ENCODE peak calls at places on chromosome 9, in six cellular contexts. Z is tibial artery; C is CD8-positive, alpha-beta T cell; H is aorta; G is ascending aorta; F is left ventricle myocardium inferior. J is an unnamed sample.

GRCh38 chr9:114289106-114289505 is 33.8 kb upstream of the ORM1 start:
- DNase-seq in Z (peak; percentile 10), C (no peak), H (peak; percentile 40), G (no peak), F (peak; percentile 9), J (peak; percentile 43)

GRCh38 chr9:7094052-7094451 is 336.3 kb downstream of the KDM4C start:
- DNase-seq in Z (no peak), C (no peak), H (no peak), G (no peak), F (no peak), J (no peak)

GRCh38 chr9:127910613-127911205 is 6.1 kb downstream of the ST6GALNAC4 start:
- DNase-seq in Z (no peak), C (no peak), H (no peak), G (no peak), F (no peak), J (no peak)

GRCh38 chr9:34594177-34594576 is 4.7 kb upstream of the CNTFR start:
- DNase-seq in Z (peak; percentile 64), C (no peak), H (peak; percentile 60), G (no peak), F (no peak), J (no peak)

GRCh38 chr9:23492126-23493002 is 333.7 kb downstream of the ELAVL2 start:
- DNase-seq in Z (no peak), C (no peak), H (no peak), G (no peak), F (no peak), J (no peak)

GRCh38 chr9:137113385-137114159 is 961 bp downstream of the DPP7 start:
- DNase-seq in Z (no peak), C (no peak), H (no peak), G (no peak), F (no peak), J (no peak)

GRCh38 chr9:2919347-2919746 is 75.5 kb upstream of the PUM3 start:
- DNase-seq in Z (no peak), C (no peak), H (no peak), G (no peak), F (no peak), J (no peak)

GRCh38 chr9:91246842-91247241 is 114.9 kb downstream of the AUH start:
- DNase-seq in Z (no peak), C (no peak), H (no peak), G (no peak), F (no peak), J (no peak)

GRCh38 chr9:134566936-134567335 is 74.7 kb upstream of the COL5A1 start:
- DNase-seq in Z (no peak), C (no peak), H (no peak), G (no peak), F (no peak), J (no peak)

GRCh38 chr9:13070612-13071595 is 208.6 kb downstream of the MPDZ start:
- DNase-seq in Z (no peak), C (no peak), H (no peak), G (no peak), F (no peak), J (no peak)

GRCh38 chr9:94944623-94945022 is 218.1 kb downstream of the AOPEP start:
- DNase-seq in Z (no peak), C (no peak), H (no peak), G (no peak), F (no peak), J (no peak)

GRCh38 chr9:137817236-137818200 is 60.1 kb upstream of the CACNA1B start:
- DNase-seq in Z (no peak), C (no peak), H (no peak), G (no peak), F (no peak), J (no peak)

GRCh38 chr9:120043448-120043847 is 536.5 kb downstream of the CDK5RAP2 start:
- DNase-seq in Z (no peak), C (no peak), H (no peak), G (no peak), F (no peak), J (no peak)

GRCh38 chr9:3385871-3386270 is 139.9 kb downstream of the RFX3 start:
- DNase-seq in Z (no peak), C (no peak), H (no peak), G (no peak), F (no peak), J (no peak)

GRCh38 chr9:87787735-87788134 is 61.8 kb downstream of the CTSL start:
- DNase-seq in Z (no peak), C (no peak), H (no peak), G (no peak), F (no peak), J (no peak)

GRCh38 chr9:108885643-108886348 is 23.7 kb downstream of the ACTL7A start:
- DNase-seq in Z (no peak), C (no peak), H (no peak), G (no peak), F (no peak), J (no peak)

GRCh38 chr9:83511051-83511450 is 27.1 kb downstream of the FRMD3 start:
- DNase-seq in Z (no peak), C (no peak), H (no peak), G (no peak), F (no peak), J (no peak)

GRCh38 chr9:108831496-108832178 is 24.1 kb downstream of the ACTL7B start:
- DNase-seq in Z (no peak), C (no peak), H (no peak), G (no peak), F (no peak), J (no peak)

GRCh38 chr9:33128570-33128969 is 38.6 kb downstream of the B4GALT1 start:
- DNase-seq in Z (no peak), C (no peak), H (no peak), G (no peak), F (no peak), J (no peak)

GRCh38 chr9:128405780-128406171 is 14.9 kb upstream of the CERCAM start:
- DNase-seq in Z (no peak), C (no peak), H (no peak), G (no peak), F (no peak), J (no peak)

GRCh38 chr9:8736805-8737204 is 937.2 kb upstream of the DMAC1 start:
- DNase-seq in Z (no peak), C (no peak), H (no peak), G (no peak), F (no peak), J (no peak)
- H3K27ac ChIP-seq in Z (no peak overlapping the region), C (no peak overlapping the region), H (no peak overlapping the region), G (no peak overlapping the region), F (no peak overlapping the region), J (no peak overlapping the region)

DNA sequence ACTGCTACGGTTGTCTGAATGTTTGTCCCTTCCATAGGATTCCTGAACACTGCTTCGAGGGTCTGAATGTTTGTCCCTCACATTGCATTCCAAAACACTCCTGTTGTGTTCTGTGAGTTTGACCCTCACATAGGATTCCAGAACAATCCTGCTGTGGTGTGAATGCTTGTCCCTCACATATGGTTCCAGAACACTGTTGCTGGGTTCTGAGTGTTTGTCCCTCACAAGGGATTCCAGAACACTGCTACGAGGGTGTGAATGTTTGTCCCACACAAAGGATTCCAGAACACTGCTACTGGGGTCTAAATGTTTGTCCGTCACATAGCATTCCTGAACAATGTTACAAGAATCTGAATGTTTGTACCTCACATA is 201.2 kb downstream of the FOXD4L6 start:
- DNase-seq in Z (no peak), C (no peak), H (no peak), G (no peak), F (no peak), J (no peak)
- H3K9me3 ChIP-seq in Z (peaks cover 90% of the 10 kb centered on the region), C (peaks cover 62% of the 10 kb centered on the region), H (peaks cover 37% of the 10 kb centered on the region), G (peaks cover 98% of the 10 kb centered on the region), F (peaks cover 96% of the 10 kb centered on the region), J (no peaks in the 10 kb centered on the region)

GRCh38 chr9:4965174-4965821 is 19.8 kb upstream of the JAK2 start:
- DNase-seq in Z (no peak), C (no peak), H (no peak), G (no peak), F (no peak), J (no peak)
- H3K4me1 ChIP-seq in Z (peaks cover 14% of the 10 kb centered on the region), C (no peaks in the 10 kb centered on the region), H (peaks cover 2% of the 10 kb centered on the region), G (peaks cover 9% of the 10 kb centered on the region), F (peaks cover 13% of the 10 kb centered on the region), J (no peaks in the 10 kb centered on the region)

DNA sequence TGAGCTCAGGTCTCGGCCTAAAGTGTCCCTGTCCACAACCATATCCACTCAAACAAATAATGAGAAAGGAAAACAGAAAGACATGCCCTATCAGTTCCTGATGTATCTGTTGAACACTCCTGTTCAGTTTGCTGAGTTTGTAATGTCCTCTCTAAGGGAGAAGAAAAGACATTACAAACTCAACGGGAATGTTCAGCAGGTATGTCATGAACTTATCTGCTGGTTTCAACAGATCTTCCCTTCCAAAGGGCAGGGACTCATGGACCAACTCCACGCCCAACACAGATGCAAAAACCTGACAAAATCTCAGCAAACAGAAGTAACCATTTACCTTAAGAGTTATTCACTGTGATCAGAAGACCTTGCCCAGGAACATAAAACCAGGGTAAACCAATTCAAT is 23.7 kb downstream of the BICD2 start:
- DNase-seq in Z (no peak), C (no peak), H (no peak), G (no peak), F (no peak), J (no peak)
- H3K27ac ChIP-seq in Z (peak overlapping the region; percentile 30), C (no peak overlapping the region), H (no peak overlapping the region), G (peak overlapping the region; percentile 66), F (peak overlapping the region; percentile 80), J (peak overlapping the region; percentile 63)

GRCh38 chr9:4591123-4591500 is 71.0 kb upstream of the PLPP6 start:
- DNase-seq in Z (no peak), C (no peak), H (no peak), G (no peak), F (no peak), J (no peak)
- H3K9me3 ChIP-seq in Z (no peaks in the 10 kb centered on the region), C (no peaks in the 10 kb centered on the region), H (peaks cover 1% of the 10 kb centered on the region), G (no peaks in the 10 kb centered on the region), F (no peaks in the 10 kb centered on the region), J (no peaks in the 10 kb centered on the region)

GRCh38 chr9:72299017-72299603 is 65.9 kb downstream of the ZFAND5 start:
- DNase-seq in Z (no peak), C (no peak), H (no peak), G (no peak), F (no peak), J (no peak)

GRCh38 chr9:72305102-72305546 is 59.9 kb downstream of the ZFAND5 start:
- DNase-seq in Z (peak; percentile 90), C (no peak), H (peak; percentile 91), G (peak; percentile 91), F (peak; percentile 79), J (peak; percentile 60)

GRCh38 chr9:72304538-72304937 is 60.5 kb downstream of the ZFAND5 start:
- DNase-seq in Z (no peak), C (no peak), H (no peak), G (no peak), F (no peak), J (no peak)

GRCh38 chr9:72297516-72297915 is 67.5 kb downstream of the ZFAND5 start:
- DNase-seq in Z (no peak), C (no peak), H (no peak), G (no peak), F (no peak), J (no peak)

GRCh38 chr9:72300884-72301283 is 64.1 kb downstream of the ZFAND5 start:
- DNase-seq in Z (no peak), C (no peak), H (no peak), G (no peak), F (no peak), J (no peak)
- H3K4me1 ChIP-seq in Z (no peaks in the 10 kb centered on the region), C (no peaks in the 10 kb centered on the region), H (no peaks in the 10 kb centered on the region), G (no peaks in the 10 kb centered on the region), F (peaks cover 21% of the 10 kb centered on the region), J (no peaks in the 10 kb centered on the region)